ENCODE peak calls at places on chromosomes 2 and 18, in six cellular contexts. D, J, R, L, A and O are unnamed samples.

GRCh38 chr2:25374827-25375226 is 33.1 kb upstream of the DNMT3A start:
- DNase-seq in J (no peak), A (no peak), D (no peak), R (no peak), L (no peak), O (no peak)

GRCh38 chr2:71925268-71926097 is 222.2 kb downstream of the CYP26B1 start:
- DNase-seq in J (no peak), A (no peak), D (no peak), L (no peak), R (no peak), O (no peak)

GRCh38 chr2:11111811-11112425 is 43.3 kb upstream of the SLC66A3 start:
- DNase-seq in A (no peak), J (no peak), R (no peak), L (no peak), D (no peak), O (no peak)

GRCh38 chr2:55861733-55862132 is 61.8 kb downstream of the EFEMP1 start:
- DNase-seq in R (no peak), J (no peak), A (no peak), L (no peak), D (no peak), O (no peak)

GRCh38 chr2:237132799-237133198 is 47.1 kb downstream of the COPS8 start:
- DNase-seq in R (no peak), D (no peak), J (no peak), A (no peak), L (peak; percentile 65), O (no peak)

GRCh38 chr2:134104754-134105153 is 149.1 kb upstream of the MGAT5 start:
- DNase-seq in J (no peak), A (no peak), L (no peak), R (no peak), D (no peak), O (no peak)

GRCh38 chr2:197211881-197212342 is 98.7 kb downstream of the ANKRD44 start:
- DNase-seq in R (no peak), D (no peak), A (no peak), L (no peak), J (no peak), O (no peak)

GRCh38 chr18:53920312-53921075 is 304.0 kb downstream of the MBD2 start:
- DNase-seq in J (no peak), L (no peak), D (no peak), R (no peak), A (peak; percentile 37), O (no peak)

GRCh38 chr2:223576873-223577272 is 25.3 kb downstream of the SCG2 start:
- DNase-seq in R (no peak), J (no peak), L (no peak), A (no peak), D (no peak), O (no peak)

GRCh38 chr2:13545320-13545719 is 828.6 kb downstream of the TRIB2 start:
- DNase-seq in A (no peak), D (no peak), L (no peak), J (no peak), R (no peak), O (no peak)
- H3K9me3 ChIP-seq in A (no peaks in the 10 kb centered on the region), D (no peaks in the 10 kb centered on the region), L (peaks cover 82% of the 10 kb centered on the region), J (no peaks in the 10 kb centered on the region), R (no peaks in the 10 kb centered on the region), O (no peaks in the 10 kb centered on the region)

GRCh38 chr18:28357785-28358401 is 181.0 kb upstream of the CDH2 start:
- DNase-seq in D (no peak), J (no peak), R (no peak), A (no peak), L (peak; percentile 38), O (no peak)
- TF ChIP-seq CTCF in D (peak; percentile 18), J (no peak), R (no peak), A (no peak), L (peak; percentile 37), O (no peak)

DNA sequence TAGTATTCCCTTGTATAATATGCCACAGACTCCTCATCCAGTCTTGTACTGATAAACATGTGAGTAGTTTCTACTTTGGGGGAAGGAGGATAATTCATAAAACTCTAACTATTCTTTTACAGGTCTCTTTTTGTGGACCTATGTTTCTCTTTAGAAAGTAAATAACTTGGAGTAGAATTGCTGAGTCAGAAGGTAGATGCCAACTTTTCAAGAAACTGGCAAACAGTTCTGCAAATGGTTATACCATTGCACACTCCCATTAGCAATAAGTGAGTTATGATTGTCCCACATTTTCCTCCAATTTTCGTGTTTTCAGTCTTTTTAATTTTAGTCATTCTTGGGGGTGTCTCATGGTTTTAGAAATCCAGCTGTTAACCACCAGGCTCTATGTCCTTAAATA is 477.2 kb upstream of the LRRTM4 start:
- DNase-seq in A (no peak), J (no peak), D (no peak), R (no peak), L (no peak), O (no peak)
- H3K27ac ChIP-seq in A (no peak overlapping the region), J (no peak overlapping the region), D (no peak overlapping the region), R (no peak overlapping the region), L (no peak overlapping the region), O (no peak overlapping the region)

GRCh38 chr2:45002661-45003210 is 6.5 kb downstream of the SIX2 start:
- DNase-seq in D (no peak), R (no peak), A (no peak), J (no peak), L (no peak), O (no peak)
- H3K9me3 ChIP-seq in D (no peaks in the 10 kb centered on the region), R (no peaks in the 10 kb centered on the region), A (no peaks in the 10 kb centered on the region), J (no peaks in the 10 kb centered on the region), L (no peaks in the 10 kb centered on the region), O (no peaks in the 10 kb centered on the region)

GRCh38 chr18:73684651-73685050 is 463.0 kb downstream of the FBXO15 start:
- DNase-seq in J (no peak), D (no peak), R (no peak), L (no peak), A (no peak), O (no peak)
- TF ChIP-seq CTCF in J (no peak), D (no peak), R (no peak), L (no peak), A (no peak), O (no peak)

GRCh38 chr2:231134910-231135650 is 10.2 kb upstream of the HTR2B start:
- DNase-seq in A (no peak), D (no peak), L (no peak), R (no peak), J (no peak), O (no peak)
- H3K27ac ChIP-seq in A (no peak overlapping the region), D (no peak overlapping the region), L (no peak overlapping the region), R (no peak overlapping the region), J (no peak overlapping the region), O (no peak overlapping the region)

GRCh38 chr18:33900638-33901037 is 322.6 kb downstream of the ASXL3 start:
- DNase-seq in J (no peak), L (no peak), R (no peak), D (no peak), A (no peak), O (no peak)
- H3K9me3 ChIP-seq in J (no peaks in the 10 kb centered on the region), L (peaks cover 91% of the 10 kb centered on the region), R (peaks cover 18% of the 10 kb centered on the region), D (no peaks in the 10 kb centered on the region), A (peaks cover 4% of the 10 kb centered on the region), O (peaks cover 17% of the 10 kb centered on the region)

GRCh38 chr2:29894822-29895221 is 26.6 kb downstream of the ALK start:
- DNase-seq in J (no peak), D (no peak), A (no peak), L (no peak), R (no peak), O (no peak)

GRCh38 chr2:29900971-29901633 is 20.3 kb downstream of the ALK start:
- DNase-seq in L (no peak), D (no peak), A (no peak), R (no peak), J (no peak), O (no peak)

GRCh38 chr2:29892576-29892975 is 28.8 kb downstream of the ALK start:
- DNase-seq in A (no peak), J (no peak), L (no peak), R (no peak), D (no peak), O (no peak)

DNA sequence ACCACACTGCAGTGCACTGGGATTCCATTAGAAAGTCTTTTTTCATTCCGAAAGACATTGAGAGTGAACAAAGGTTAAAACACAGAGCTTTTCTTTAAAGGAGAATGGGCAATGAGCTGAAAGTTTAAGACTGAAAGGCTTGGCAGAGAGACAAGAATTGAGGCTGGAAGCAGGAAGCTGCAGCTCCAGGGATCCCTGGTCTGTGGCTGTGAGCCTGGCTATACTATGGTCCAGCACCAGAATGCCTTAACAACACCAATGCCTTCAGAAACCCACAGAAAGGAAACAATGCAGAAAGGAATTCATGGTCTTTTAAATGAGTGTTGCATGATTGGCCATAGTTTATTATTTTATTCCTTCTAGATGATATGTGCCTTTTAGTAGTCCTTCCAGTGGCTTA is 26.1 kb downstream of the ALK start:
- DNase-seq in D (no peak), A (no peak), L (no peak), R (no peak), J (no peak), O (no peak)
- TF ChIP-seq CTCF in D (no peak), A (no peak), L (no peak), R (no peak), J (no peak), O (no peak)

DNA sequence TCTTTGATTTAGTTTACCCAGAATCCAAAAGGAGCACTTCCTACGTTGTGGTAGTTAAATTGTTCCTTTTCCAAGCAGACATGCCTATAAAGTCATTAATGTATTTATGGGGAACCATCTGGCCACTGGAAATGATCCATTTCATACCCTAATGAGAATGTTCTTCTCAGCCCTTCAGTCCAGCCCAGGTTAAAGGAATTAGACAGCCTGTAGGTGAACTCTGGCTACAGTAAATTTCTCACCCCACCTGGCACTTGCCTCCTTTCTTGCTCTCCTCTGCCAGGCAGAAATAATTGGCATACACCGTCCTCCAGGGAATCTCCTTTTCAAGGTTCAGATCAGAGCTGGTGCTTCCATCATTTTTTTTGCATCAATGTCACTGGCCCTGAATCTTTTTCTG is 121.1 kb downstream of the SETBP1 start:
- DNase-seq in A (no peak), J (no peak), L (no peak), D (no peak), R (no peak), O (no peak)
- H3K27ac ChIP-seq in A (peak overlapping the region; percentile 16), J (no peak overlapping the region), L (no peak overlapping the region), D (peak overlapping the region; percentile 74), R (no peak overlapping the region), O (no peak overlapping the region)

GRCh38 chr18:67618061-67618460 is 101.5 kb upstream of the DSEL start:
- DNase-seq in D (no peak), A (no peak), R (no peak), L (no peak), J (no peak), O (no peak)

GRCh38 chr18:67615876-67616275 is 99.4 kb upstream of the DSEL start:
- DNase-seq in D (no peak), J (no peak), A (no peak), L (no peak), R (no peak), O (no peak)

GRCh38 chr18:67621025-67621713 is 104.6 kb upstream of the DSEL start:
- DNase-seq in J (no peak), R (no peak), A (no peak), L (no peak), D (no peak), O (no peak)
- H3K9me3 ChIP-seq in J (no peaks in the 10 kb centered on the region), R (no peaks in the 10 kb centered on the region), A (no peaks in the 10 kb centered on the region), L (no peaks in the 10 kb centered on the region), D (no peaks in the 10 kb centered on the region), O (no peaks in the 10 kb centered on the region)